ENCODE peak calls at places on chromosomes 6 and 20, in seven cellular contexts. D is neural progenitor cell; O is activated CD4-positive, alpha-beta T cell treated with anti-CD3 and anti-CD28 coated beads for 36 hours; C is EH; I is stimulated activated CD8-positive, alpha-beta memory T cell treated with anti-CD3 and anti-CD28 coated beads, Interleukin-2, amount 100 ng/mL, for 1 hour; E is epithelial cell of esophagus; X is HEK293T. F is an unnamed sample.

GRCh38 chr6:167495506-167496391 is 170.9 kb downstream of the TTLL2 start:
- DNase-seq in D (peak; percentile 33), O (no peak), C (no peak), I (no peak), E (no peak), X (no peak), F (no peak)

GRCh38 chr6:138012682-138013081 is 94.5 kb downstream of the PERP start:
- DNase-seq in D (no peak), O (no peak), C (no peak), I (no peak), E (peak; percentile 79), X (no peak), F (no peak)

GRCh38 chr6:156028310-156029131 is 572.9 kb upstream of the NOX3 start:
- DNase-seq in D (no peak), O (peak; percentile 11), C (peak; percentile 73), I (no peak), E (no peak), X (no peak), F (no peak)

GRCh38 chr6:44342489-44342888 is at the start of gene SPATS1:
- DNase-seq in D (peak; percentile 48), O (peak; percentile 18), C (peak; percentile 3), I (no peak), E (peak; percentile 15), X (no peak), F (no peak)

GRCh38 chr6:4153514-4153985 is 18.2 kb upstream of the ECI2 start:
- DNase-seq in D (no peak), O (no peak), C (no peak), I (no peak), E (no peak), X (no peak), F (no peak)

GRCh38 chr6:116827561-116828240 is 1.2 kb downstream of the GPRC6A start:
- DNase-seq in D (no peak), O (no peak), C (no peak), I (no peak), E (no peak), X (no peak), F (no peak)

GRCh38 chr6:56804996-56805395 is 149.9 kb upstream of the BEND6 start:
- DNase-seq in D (no peak), O (no peak), C (peak; percentile 66), I (no peak), E (peak; percentile 83), X (no peak), F (no peak)

GRCh38 chr20:56527521-56527920 is 3.0 kb downstream of the FAM209A start:
- DNase-seq in D (no peak), O (no peak), C (no peak), I (no peak), E (no peak), X (no peak), F (no peak)

GRCh38 chr6:131197716-131198115 is 62.4 kb downstream of the AKAP7 start:
- DNase-seq in D (no peak), O (no peak), C (no peak), I (no peak), E (no peak), X (no peak), F (no peak)

GRCh38 chr6:155524249-155524651 is 68.6 kb upstream of the NOX3 start:
- DNase-seq in D (no peak), O (peak; percentile 35), C (peak; percentile 77), I (no peak), E (peak; percentile 70), X (no peak), F (no peak)

GRCh38 chr6:9539231-9539755 is 875.6 kb downstream of the TFAP2A start:
- DNase-seq in D (no peak), O (no peak), C (no peak), I (no peak), E (no peak), X (no peak), F (no peak)

GRCh38 chr6:110971458-110971857 is 10.4 kb upstream of the RPF2 start:
- DNase-seq in D (no peak), O (no peak), C (no peak), I (no peak), E (peak; percentile 73), X (no peak), F (no peak)

GRCh38 chr20:62972270-62973032 is 19.9 kb downstream of the SLC17A9 start:
- DNase-seq in D (peak; percentile 93), O (peak; percentile 93), C (peak; percentile 81), I (peak; percentile 60), E (peak; percentile 84), X (peak; percentile 94), F (peak; percentile 95)

GRCh38 chr6:105015482-105015881 is 58.6 kb downstream of the LIN28B start:
- DNase-seq in D (no peak), O (no peak), C (peak; percentile 67), I (no peak), E (no peak), X (no peak), F (no peak)

GRCh38 chr20:50765674-50766073 is 29.2 kb upstream of the BCAS4 start:
- DNase-seq in D (no peak), O (no peak), C (no peak), I (no peak), E (no peak), X (no peak), F (no peak)

GRCh38 chr6:4397307-4397706 is 261.9 kb upstream of the ECI2 start:
- DNase-seq in D (no peak), O (no peak), C (no peak), I (no peak), E (no peak), X (no peak), F (no peak)

GRCh38 chr6:139531148-139531547 is 156.7 kb upstream of the CITED2 start:
- DNase-seq in D (no peak), O (peak; percentile 58), C (peak; percentile 24), I (peak; percentile 29), E (peak; percentile 39), X (no peak), F (no peak)

GRCh38 chr20:18279231-18279630 is 9.1 kb upstream of the ZNF133 start:
- DNase-seq in D (no peak), O (peak; percentile 11), C (peak; percentile 17), I (no peak), E (peak; percentile 59), X (no peak), F (no peak)

GRCh38 chr6:144006731-144007454 is 1.2 kb downstream of the PLAGL1 start:
- DNase-seq in D (peak; percentile 24), O (peak; percentile 18), C (peak; percentile 68), I (no peak), E (peak; percentile 48), X (peak; percentile 65), F (no peak)

GRCh38 chr6:71168233-71168765 is 120.3 kb upstream of the OGFRL1 start:
- DNase-seq in D (no peak), O (no peak), C (no peak), I (no peak), E (no peak), X (no peak), F (no peak)

GRCh38 chr20:51014797-51015722 is 7.8 kb downstream of the KCNG1 start:
- DNase-seq in D (peak; percentile 85), O (peak; percentile 64), C (peak; percentile 77), I (no peak), E (peak; percentile 67), X (peak; percentile 78), F (no peak)

GRCh38 chr6:44487611-44488010 is 100.1 kb downstream of the CDC5L start:
- DNase-seq in D (no peak), O (no peak), C (peak; percentile 23), I (no peak), E (no peak), X (no peak), F (no peak)

GRCh38 chr6:4732691-4733315 is 43.4 kb upstream of the CDYL start:
- DNase-seq in D (peak; percentile 55), O (no peak), C (peak; percentile 97), I (no peak), E (peak; percentile 98), X (no peak), F (peak; percentile 87)

GRCh38 chr6:3308106-3308505 is 49.4 kb downstream of the PSMG4 start:
- DNase-seq in D (no peak), O (no peak), C (no peak), I (no peak), E (no peak), X (no peak), F (no peak)

GRCh38 chr6:51901766-51902165 is 185.6 kb downstream of the PKHD1 start:
- DNase-seq in D (peak; percentile 27), O (no peak), C (no peak), I (no peak), E (no peak), X (no peak), F (no peak)

GRCh38 chr6:39068391-39068790 is 19.8 kb downstream of the GLP1R start:
- DNase-seq in D (no peak), O (no peak), C (no peak), I (no peak), E (no peak), X (no peak), F (no peak)

GRCh38 chr6:41638801-41639555 is 710 bp downstream of the MDFI start:
- DNase-seq in D (peak; percentile 73), O (no peak), C (no peak), I (no peak), E (peak; percentile 28), X (no peak), F (no peak)

GRCh38 chr6:168326294-168327261 is 7.0 kb upstream of the DACT2 start:
- DNase-seq in D (peak; percentile 47), O (no peak), C (no peak), I (no peak), E (no peak), X (no peak), F (no peak)

GRCh38 chr6:35808688-35809087 is 3.5 kb downstream of the LHFPL5 start:
- DNase-seq in D (no peak), O (no peak), C (no peak), I (no peak), E (peak; percentile 25), X (no peak), F (no peak)

GRCh38 chr6:30691208-30691872 is 556 bp upstream of the NRM start:
- DNase-seq in D (peak; percentile 79), O (no peak), C (no peak), I (no peak), E (no peak), X (no peak), F (no peak)

GRCh38 chr6:958531-958930 is 265.6 kb upstream of the EXOC2 start:
- DNase-seq in D (no peak), O (no peak), C (peak; percentile 97), I (no peak), E (peak; percentile 15), X (no peak), F (no peak)

GRCh38 chr20:46099491-46100287 is 9.9 kb upstream of the NCOA5 start:
- DNase-seq in D (peak; percentile 52), O (peak; percentile 34), C (no peak), I (no peak), E (no peak), X (no peak), F (no peak)